ENCODE peak calls at places on chromosomes 16 and 17, in four cellular contexts. Y is GM20000; C is NAMALWA; B is stimulated activated naive B cell treated with anti-CD40 and anti-IgM and Interleukin-4, amounts not matched to agents 10 μg/mL and 1 μg/mL and 100 μg/mL, for 72 hours. P is an unnamed sample.
A peak's percentile ranks its signal among the peaks of the same experiment; 100 is the strongest.

GRCh38 chr16:24701521-24701951 is 27.9 kb upstream of the TNRC6A start:
- DNase-seq in Y (no peak), C (no peak), B (no peak), P (no peak)

GRCh38 chr17:82914375-82914774 is 74.6 kb upstream of the ZNF750 start:
- DNase-seq in Y (peak; percentile 81), C (peak; percentile 43), B (no peak), P (no peak)

GRCh38 chr16:29645699-29646187 is 17.3 kb upstream of the SPN start:
- DNase-seq in Y (peak; percentile 76), C (peak; percentile 82), B (peak; percentile 69), P (no peak)

GRCh38 chr17:49994085-49995054 is 654 bp downstream of the DLX3 start:
- DNase-seq in Y (no peak), C (no peak), B (no peak), P (no peak)

GRCh38 chr16:69501956-69502457 is 63.8 kb upstream of the NFAT5 start:
- DNase-seq in Y (peak; percentile 37), C (no peak), B (no peak), P (no peak)

GRCh38 chr16:88558457-88559442 is 11.5 kb upstream of the ZC3H18 start:
- DNase-seq in Y (peak; percentile 60), C (peak; percentile 72), B (no peak), P (no peak)

GRCh38 chr17:66904760-66905637 is 59.5 kb upstream of the CACNG4 start:
- DNase-seq in Y (no peak), C (no peak), B (no peak), P (no peak)

GRCh38 chr16:52309761-52310416 is 237.1 kb downstream of the TOX3 start:
- DNase-seq in Y (no peak), C (no peak), B (no peak), P (no peak)

GRCh38 chr17:48095611-48096010 is 5.7 kb downstream of the CBX1 start:
- DNase-seq in Y (no peak), C (no peak), B (no peak), P (no peak)

GRCh38 chr17:30824002-30824355 is 513 bp downstream of the CRLF3 start:
- DNase-seq in Y (peak; percentile 57), C (peak; percentile 61), B (peak; percentile 17), P (no peak)

GRCh38 chr17:18093616-18094408 is 6.1 kb downstream of the DRG2 start:
- DNase-seq in Y (no peak), C (peak; percentile 37), B (no peak), P (no peak)

GRCh38 chr16:87628246-87628923 is 26.1 kb downstream of the JPH3 start:
- DNase-seq in Y (no peak), C (no peak), B (no peak), P (no peak)

GRCh38 chr17:30230596-30231125 is 4.8 kb downstream of the SLC6A4 start:
- DNase-seq in Y (no peak), C (no peak), B (no peak), P (no peak)

GRCh38 chr16:56985288-56985961 is 3.9 kb upstream of the NLRC5 start:
- DNase-seq in Y (no peak), C (no peak), B (no peak), P (no peak)

GRCh38 chr17:16294560-16294959 is 58.7 kb downstream of the CENPV start:
- DNase-seq in Y (no peak), C (no peak), B (no peak), P (no peak)

GRCh38 chr17:66716236-66717026 is 118.5 kb upstream of the CACNG5 start:
- DNase-seq in Y (no peak), C (no peak), B (no peak), P (no peak)

GRCh38 chr16:57427824-57428223 is 19.4 kb downstream of the CIAPIN1 start:
- DNase-seq in Y (no peak), C (no peak), B (no peak), P (no peak)